ENCODE peak calls at places on chromosomes 13 and 19, in six cellular contexts. One of them, this sample, is unnamed.

GRCh38 chr13:21583496-21583895 is 20.5 kb downstream of the MICU2 start:
- DNase-seq in left cardiac atrium: no peak
- DNase-seq in glomerular endothelial cell: peak; percentile 91
- DNase-seq in T-helper 22 cell: no peak
- DNase-seq in Calu3: no peak
- DNase-seq in transverse colon: no peak
- DNase-seq in this sample: no peak

GRCh38 chr13:113114511-113115362 is 7.9 kb upstream of the F10 start:
- DNase-seq in left cardiac atrium: no peak
- DNase-seq in Calu3: no peak
- DNase-seq in glomerular endothelial cell: no peak
- DNase-seq in transverse colon: peak; percentile 5
- DNase-seq in T-helper 22 cell: no peak
- DNase-seq in this sample: no peak

GRCh38 chr19:19539738-19540703 is 2.0 kb downstream of the CILP2 start:
- DNase-seq in T-helper 22 cell: peak; percentile 65
- DNase-seq in Calu3: no peak
- DNase-seq in glomerular endothelial cell: no peak
- DNase-seq in left cardiac atrium: peak; percentile 76
- DNase-seq in transverse colon: peak; percentile 72
- DNase-seq in this sample: peak; percentile 60

GRCh38 chr13:23980160-23980551 is 82.9 kb upstream of the C1QTNF9B start:
- DNase-seq in Calu3: peak; percentile 75
- DNase-seq in T-helper 22 cell: peak; percentile 69
- DNase-seq in glomerular endothelial cell: no peak
- DNase-seq in transverse colon: peak; percentile 81
- DNase-seq in left cardiac atrium: peak; percentile 93
- DNase-seq in this sample: peak; percentile 82

GRCh38 chr13:23488442-23488841 is 54.9 kb upstream of the SACS start:
- DNase-seq in Calu3: no peak
- DNase-seq in transverse colon: no peak
- DNase-seq in left cardiac atrium: no peak
- DNase-seq in T-helper 22 cell: no peak
- DNase-seq in glomerular endothelial cell: peak; percentile 12
- DNase-seq in this sample: no peak

GRCh38 chr13:75402787-75403186 is 79.2 kb downstream of the TBC1D4 start:
- DNase-seq in Calu3: no peak
- DNase-seq in glomerular endothelial cell: no peak
- DNase-seq in T-helper 22 cell: no peak
- DNase-seq in left cardiac atrium: peak; percentile 48
- DNase-seq in transverse colon: no peak
- DNase-seq in this sample: no peak

GRCh38 chr19:2048104-2048958 is 2.7 kb downstream of the MKNK2 start:
- DNase-seq in Calu3: no peak
- DNase-seq in T-helper 22 cell: no peak
- DNase-seq in left cardiac atrium: no peak
- DNase-seq in glomerular endothelial cell: no peak
- DNase-seq in transverse colon: no peak
- DNase-seq in this sample: no peak

GRCh38 chr19:52231154-52231565 is 38.2 kb upstream of the ZNF766 start:
- DNase-seq in T-helper 22 cell: no peak
- DNase-seq in glomerular endothelial cell: no peak
- DNase-seq in transverse colon: no peak
- DNase-seq in Calu3: no peak
- DNase-seq in left cardiac atrium: no peak
- DNase-seq in this sample: no peak

GRCh38 chr19:15563325-15563794 is 51.7 kb upstream of the CYP4F8 start:
- DNase-seq in left cardiac atrium: no peak
- DNase-seq in transverse colon: peak; percentile 54
- DNase-seq in glomerular endothelial cell: no peak
- DNase-seq in Calu3: peak; percentile 64
- DNase-seq in T-helper 22 cell: no peak
- DNase-seq in this sample: no peak

GRCh38 chr13:30776661-30777060 is 41.3 kb downstream of the ALOX5AP start:
- DNase-seq in left cardiac atrium: no peak
- DNase-seq in glomerular endothelial cell: no peak
- DNase-seq in T-helper 22 cell: no peak
- DNase-seq in transverse colon: no peak
- DNase-seq in Calu3: no peak
- DNase-seq in this sample: no peak

GRCh38 chr13:48733739-48734329 is 80.1 kb downstream of the CYSLTR2 start:
- DNase-seq in T-helper 22 cell: no peak
- DNase-seq in glomerular endothelial cell: no peak
- DNase-seq in Calu3: no peak
- DNase-seq in left cardiac atrium: no peak
- DNase-seq in transverse colon: no peak
- DNase-seq in this sample: no peak

GRCh38 chr19:56076413-56076998 is 44.6 kb downstream of the ZNF787 start:
- DNase-seq in T-helper 22 cell: no peak
- DNase-seq in Calu3: peak; percentile 75
- DNase-seq in left cardiac atrium: no peak
- DNase-seq in glomerular endothelial cell: no peak
- DNase-seq in transverse colon: peak; percentile 67
- DNase-seq in this sample: peak; percentile 30

GRCh38 chr19:17023805-17024204 is 2.8 kb downstream of the CPAMD8 start:
- DNase-seq in left cardiac atrium: no peak
- DNase-seq in glomerular endothelial cell: no peak
- DNase-seq in T-helper 22 cell: no peak
- DNase-seq in transverse colon: no peak
- DNase-seq in Calu3: no peak
- DNase-seq in this sample: no peak

GRCh38 chr13:99230991-99231390 is 27.2 kb downstream of the GPR18 start:
- DNase-seq in transverse colon: no peak
- DNase-seq in Calu3: no peak
- DNase-seq in T-helper 22 cell: no peak
- DNase-seq in glomerular endothelial cell: no peak
- DNase-seq in left cardiac atrium: no peak
- DNase-seq in this sample: no peak

GRCh38 chr19:14214580-14214979 is 8.6 kb upstream of the ADGRL1 start:
- DNase-seq in left cardiac atrium: no peak
- DNase-seq in glomerular endothelial cell: no peak
- DNase-seq in T-helper 22 cell: no peak
- DNase-seq in Calu3: no peak
- DNase-seq in transverse colon: no peak
- DNase-seq in this sample: no peak

GRCh38 chr19:39677931-39678889 is 22.5 kb downstream of the LGALS16 start:
- DNase-seq in Calu3: peak; percentile 69
- DNase-seq in transverse colon: no peak
- DNase-seq in left cardiac atrium: no peak
- DNase-seq in T-helper 22 cell: no peak
- DNase-seq in glomerular endothelial cell: no peak
- DNase-seq in this sample: no peak

GRCh38 chr19:18980432-18981020 is 39.5 kb upstream of the HOMER3 start:
- DNase-seq in transverse colon: no peak
- DNase-seq in Calu3: no peak
- DNase-seq in T-helper 22 cell: no peak
- DNase-seq in left cardiac atrium: no peak
- DNase-seq in glomerular endothelial cell: no peak
- DNase-seq in this sample: no peak

GRCh38 chr13:110816500-110816899 is 98.4 kb downstream of the ANKRD10 start:
- DNase-seq in transverse colon: no peak
- DNase-seq in glomerular endothelial cell: no peak
- DNase-seq in T-helper 22 cell: no peak
- DNase-seq in left cardiac atrium: no peak
- DNase-seq in Calu3: no peak
- DNase-seq in this sample: no peak

GRCh38 chr13:20475927-20476691 is 49.5 kb downstream of the CRYL1 start:
- DNase-seq in T-helper 22 cell: peak; percentile 68
- DNase-seq in transverse colon: peak; percentile 59
- DNase-seq in glomerular endothelial cell: no peak
- DNase-seq in left cardiac atrium: no peak
- DNase-seq in Calu3: no peak
- DNase-seq in this sample: peak; percentile 60

GRCh38 chr19:29678484-29679106 is 13.3 kb downstream of the PLEKHF1 start:
- DNase-seq in T-helper 22 cell: no peak
- DNase-seq in glomerular endothelial cell: no peak
- DNase-seq in left cardiac atrium: peak; percentile 79
- DNase-seq in Calu3: no peak
- DNase-seq in transverse colon: peak; percentile 28
- DNase-seq in this sample: no peak

GRCh38 chr13:50529154-50529882 is 314.2 kb downstream of the DLEU7 start:
- DNase-seq in glomerular endothelial cell: no peak
- DNase-seq in T-helper 22 cell: no peak
- DNase-seq in transverse colon: peak; percentile 84
- DNase-seq in Calu3: peak; percentile 34
- DNase-seq in left cardiac atrium: peak; percentile 90
- DNase-seq in this sample: no peak

GRCh38 chr13:66972659-66973058 is 257.5 kb downstream of the PCDH9 start:
- DNase-seq in transverse colon: no peak
- DNase-seq in left cardiac atrium: no peak
- DNase-seq in Calu3: no peak
- DNase-seq in T-helper 22 cell: no peak
- DNase-seq in glomerular endothelial cell: no peak
- DNase-seq in this sample: no peak

GRCh38 chr19:52735734-52736133 is 890 bp upstream of the ZNF611 start:
- DNase-seq in T-helper 22 cell: no peak
- DNase-seq in transverse colon: peak; percentile 68
- DNase-seq in Calu3: peak; percentile 35
- DNase-seq in glomerular endothelial cell: no peak
- DNase-seq in left cardiac atrium: peak; percentile 90
- DNase-seq in this sample: no peak

GRCh38 chr13:46679369-46680180 is 117.4 kb downstream of the ESD start:
- DNase-seq in left cardiac atrium: no peak
- DNase-seq in Calu3: no peak
- DNase-seq in glomerular endothelial cell: no peak
- DNase-seq in T-helper 22 cell: no peak
- DNase-seq in transverse colon: peak; percentile 42
- DNase-seq in this sample: no peak

GRCh38 chr19:48842744-48843162 is 6.5 kb upstream of the HSD17B14 start:
- DNase-seq in T-helper 22 cell: no peak
- DNase-seq in transverse colon: peak; percentile 34
- DNase-seq in glomerular endothelial cell: no peak
- DNase-seq in Calu3: peak; percentile 67
- DNase-seq in left cardiac atrium: peak; percentile 31
- DNase-seq in this sample: peak; percentile 38

GRCh38 chr13:49369876-49370275 is 74.0 kb downstream of the CAB39L start:
- DNase-seq in glomerular endothelial cell: no peak
- DNase-seq in T-helper 22 cell: no peak
- DNase-seq in Calu3: no peak
- DNase-seq in left cardiac atrium: no peak
- DNase-seq in transverse colon: no peak
- DNase-seq in this sample: no peak

GRCh38 chr13:98541701-98542203 is 35.2 kb downstream of the STK24 start:
- DNase-seq in glomerular endothelial cell: no peak
- DNase-seq in left cardiac atrium: no peak
- DNase-seq in Calu3: no peak
- DNase-seq in transverse colon: no peak
- DNase-seq in T-helper 22 cell: no peak
- DNase-seq in this sample: no peak

GRCh38 chr13:50801087-50801931 is 42.2 kb downstream of the DLEU7 start:
- DNase-seq in left cardiac atrium: peak; percentile 35
- DNase-seq in transverse colon: peak; percentile 65
- DNase-seq in glomerular endothelial cell: peak; percentile 52
- DNase-seq in T-helper 22 cell: peak; percentile 2
- DNase-seq in Calu3: peak; percentile 63
- DNase-seq in this sample: peak; percentile 41

GRCh38 chr19:19211499-19212432 is at the start of gene NCAN:
- DNase-seq in Calu3: no peak
- DNase-seq in glomerular endothelial cell: no peak
- DNase-seq in left cardiac atrium: no peak
- DNase-seq in T-helper 22 cell: no peak
- DNase-seq in transverse colon: no peak
- DNase-seq in this sample: no peak

GRCh38 chr13:93549326-93549855 is 322.8 kb downstream of the GPC6 start:
- DNase-seq in Calu3: no peak
- DNase-seq in T-helper 22 cell: no peak
- DNase-seq in transverse colon: no peak
- DNase-seq in glomerular endothelial cell: no peak
- DNase-seq in left cardiac atrium: no peak
- DNase-seq in this sample: no peak

GRCh38 chr13:98026457-98026857 is 73.0 kb downstream of the IPO5 start:
- DNase-seq in T-helper 22 cell: no peak
- DNase-seq in transverse colon: no peak
- DNase-seq in left cardiac atrium: no peak
- DNase-seq in glomerular endothelial cell: no peak
- DNase-seq in Calu3: no peak
- DNase-seq in this sample: no peak

GRCh38 chr13:53015044-53015443 is 13.6 kb upstream of the OLFM4 start:
- DNase-seq in left cardiac atrium: no peak
- DNase-seq in transverse colon: no peak
- DNase-seq in T-helper 22 cell: no peak
- DNase-seq in glomerular endothelial cell: no peak
- DNase-seq in Calu3: no peak
- DNase-seq in this sample: no peak

This sample was measured in T-helper 9 cell.